ENCODE peak calls at places on chromosomes 16 and 17, in seven cellular contexts. S, Z, C, K, X, B and D are unnamed samples.
A peak's percentile ranks its signal among the peaks of the same experiment; 100 is the strongest.

GRCh38 chr16:55499951-55500350 is 8.9 kb upstream of the LPCAT2 start:
- DNase-seq in S (peak; percentile 41), Z (no peak), C (no peak), K (peak; percentile 22), X (no peak), B (no peak), D (peak; percentile 98)

GRCh38 chr17:82399030-82399429 is 19.1 kb upstream of the HEXD start:
- DNase-seq in S (no peak), Z (no peak), C (no peak), K (no peak), X (peak; percentile 97), B (no peak), D (peak; percentile 24)

GRCh38 chr17:44198721-44199552 is 747 bp downstream of the ATXN7L3 start:
- DNase-seq in S (no peak), Z (peak; percentile 95), C (no peak), K (peak; percentile 74), X (peak; percentile 97), B (no peak), D (peak; percentile 52)

GRCh38 chr17:47738178-47738577 is 5.1 kb downstream of the TBX21 start:
- DNase-seq in S (no peak), Z (no peak), C (no peak), K (no peak), X (no peak), B (no peak), D (no peak)

GRCh38 chr17:57954421-57955182 is 610 bp downstream of the CUEDC1 start:
- DNase-seq in S (no peak), Z (no peak), C (no peak), K (peak; percentile 73), X (peak; percentile 84), B (no peak), D (peak; percentile 34)

GRCh38 chr17:59764292-59764741 is 56.9 kb downstream of the VMP1 start:
- DNase-seq in S (no peak), Z (no peak), C (no peak), K (no peak), X (no peak), B (no peak), D (no peak)

GRCh38 chr17:77285594-77286390 is 145.0 kb downstream of the SEC14L1 start:
- DNase-seq in S (no peak), Z (no peak), C (no peak), K (no peak), X (peak; percentile 47), B (peak; percentile 70), D (no peak)

GRCh38 chr17:67476787-67477335 is 99.8 kb downstream of the PITPNC1 start:
- DNase-seq in S (no peak), Z (no peak), C (no peak), K (no peak), X (no peak), B (no peak), D (no peak)

GRCh38 chr17:36209575-36209974 is 1.3 kb upstream of the CCL4L2 start:
- DNase-seq in S (no peak), Z (no peak), C (no peak), K (no peak), X (no peak), B (no peak), D (no peak)

GRCh38 chr17:36203335-36203734 is 6.8 kb upstream of the CCL3L1 start:
- DNase-seq in S (no peak), Z (no peak), C (no peak), K (no peak), X (no peak), B (no peak), D (no peak)

GRCh38 chr17:36204724-36205500 is 6.0 kb upstream of the CCL4L2 start:
- DNase-seq in S (no peak), Z (no peak), C (no peak), K (peak; percentile 23), X (no peak), B (no peak), D (no peak)

DNA sequence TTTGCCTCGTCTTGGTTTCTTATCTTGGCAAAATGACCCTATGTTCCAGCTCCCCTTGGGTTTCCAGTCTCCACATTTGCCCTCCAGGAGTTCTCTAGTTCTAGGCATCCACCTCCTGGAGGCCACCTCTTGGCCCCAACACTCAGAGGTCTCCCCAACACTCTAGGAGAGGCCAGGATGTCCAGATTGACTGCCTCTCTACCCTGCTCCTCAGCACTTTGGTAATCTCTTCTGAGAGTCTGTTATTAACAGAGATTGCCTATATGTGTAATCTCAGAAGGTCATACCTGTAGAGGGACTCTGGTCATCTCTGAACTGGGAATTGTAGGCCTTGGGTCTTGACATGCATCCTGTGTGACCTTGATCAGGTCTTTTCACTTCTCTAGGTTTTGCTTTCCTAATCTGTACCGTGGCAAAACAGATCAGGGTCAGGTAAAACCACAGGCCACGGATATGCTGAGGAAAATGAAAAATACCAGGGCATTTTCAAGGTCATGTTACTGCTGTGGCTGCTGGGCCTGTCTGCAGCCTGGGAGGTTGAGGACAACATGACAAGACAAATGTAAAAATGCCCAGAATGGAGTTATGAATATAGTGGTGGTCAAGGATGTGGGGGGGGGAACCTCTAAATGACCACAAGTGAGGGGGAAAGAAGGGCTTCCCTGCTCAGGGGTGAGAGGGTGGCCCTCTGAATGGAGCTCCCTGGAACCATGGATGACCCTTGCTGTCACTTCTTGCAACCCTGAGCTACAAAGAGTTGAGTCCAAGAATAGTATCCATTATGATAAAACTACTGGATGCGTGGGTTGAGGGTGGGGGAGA is 5.0 kb upstream of the CCL4L2 start:
- DNase-seq in S (no peak), Z (no peak), C (no peak), K (peak; percentile 14), X (no peak), B (no peak), D (no peak)
- H3K9ac ChIP-seq in S (no peak overlapping the region), Z (no peak overlapping the region), C (no peak overlapping the region), K (no peak overlapping the region), X (no peak overlapping the region), B (no peak overlapping the region), D (no peak overlapping the region)

GRCh38 chr17:49730078-49730786 is 22.5 kb upstream of the SLC35B1 start:
- DNase-seq in S (no peak), Z (no peak), C (no peak), K (no peak), X (no peak), B (no peak), D (peak; percentile 64)

GRCh38 chr17:49729074-49729473 is 21.3 kb upstream of the SLC35B1 start:
- DNase-seq in S (no peak), Z (no peak), C (no peak), K (no peak), X (no peak), B (no peak), D (no peak)

GRCh38 chr17:49727353-49727752 is 19.6 kb upstream of the SLC35B1 start:
- DNase-seq in S (no peak), Z (no peak), C (no peak), K (no peak), X (no peak), B (no peak), D (no peak)

GRCh38 chr17:49728425-49728824 is 20.7 kb upstream of the SLC35B1 start:
- DNase-seq in S (no peak), Z (no peak), C (no peak), K (no peak), X (no peak), B (no peak), D (no peak)

DNA sequence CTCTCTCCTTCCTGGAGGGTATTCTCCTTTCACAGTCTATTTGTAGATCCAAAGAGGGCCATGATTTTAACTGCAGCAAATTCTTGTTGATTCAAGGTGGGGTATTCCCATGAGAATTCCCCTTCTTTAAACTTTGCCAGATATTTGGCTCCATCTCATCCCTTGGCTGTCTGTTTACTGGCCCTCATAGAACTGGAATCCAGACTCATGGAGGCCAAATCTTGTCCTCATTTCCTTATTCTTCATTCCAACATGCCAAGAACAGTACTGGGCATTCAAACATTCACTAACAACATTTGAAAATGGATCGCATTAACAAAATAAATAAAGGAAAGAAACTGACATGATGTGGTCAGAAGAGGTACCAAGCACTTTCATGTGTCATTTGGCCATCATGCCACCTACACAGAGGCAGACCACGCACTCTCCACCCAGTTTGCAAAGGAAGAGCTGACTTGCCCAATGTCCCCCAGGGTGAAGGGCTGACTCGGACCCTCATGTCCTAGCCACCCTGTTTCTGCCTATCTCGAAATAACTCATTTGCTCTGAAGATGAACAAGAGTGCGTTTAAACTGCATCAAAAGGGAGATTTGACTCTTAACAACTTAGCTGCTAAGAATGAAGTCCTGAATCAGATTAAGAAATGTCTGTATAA is 23.1 kb upstream of the SLC35B1 start:
- DNase-seq in S (no peak), Z (no peak), C (no peak), K (no peak), X (no peak), B (no peak), D (no peak)
- TF ChIP-seq MAX in S (no peak), Z (no peak), C (no peak), K (no peak), X (no peak), B (no peak), D (no peak)

GRCh38 chr17:8014558-8014850 is 12.1 kb downstream of the GUCY2D start:
- DNase-seq in S (no peak), Z (no peak), C (no peak), K (no peak), X (no peak), B (no peak), D (no peak)

GRCh38 chr17:8013731-8014557 is 11.5 kb downstream of the GUCY2D start:
- DNase-seq in S (no peak), Z (no peak), C (no peak), K (no peak), X (no peak), B (no peak), D (no peak)

GRCh38 chr17:8016632-8017424 is 14.4 kb downstream of the GUCY2D start:
- DNase-seq in S (no peak), Z (peak; percentile 54), C (no peak), K (peak; percentile 91), X (peak; percentile 82), B (no peak), D (peak; percentile 12)

GRCh38 chr17:8015957-8016631 is 13.7 kb downstream of the GUCY2D start:
- DNase-seq in S (no peak), Z (no peak), C (no peak), K (peak; percentile 83), X (peak; percentile 71), B (no peak), D (no peak)

DNA sequence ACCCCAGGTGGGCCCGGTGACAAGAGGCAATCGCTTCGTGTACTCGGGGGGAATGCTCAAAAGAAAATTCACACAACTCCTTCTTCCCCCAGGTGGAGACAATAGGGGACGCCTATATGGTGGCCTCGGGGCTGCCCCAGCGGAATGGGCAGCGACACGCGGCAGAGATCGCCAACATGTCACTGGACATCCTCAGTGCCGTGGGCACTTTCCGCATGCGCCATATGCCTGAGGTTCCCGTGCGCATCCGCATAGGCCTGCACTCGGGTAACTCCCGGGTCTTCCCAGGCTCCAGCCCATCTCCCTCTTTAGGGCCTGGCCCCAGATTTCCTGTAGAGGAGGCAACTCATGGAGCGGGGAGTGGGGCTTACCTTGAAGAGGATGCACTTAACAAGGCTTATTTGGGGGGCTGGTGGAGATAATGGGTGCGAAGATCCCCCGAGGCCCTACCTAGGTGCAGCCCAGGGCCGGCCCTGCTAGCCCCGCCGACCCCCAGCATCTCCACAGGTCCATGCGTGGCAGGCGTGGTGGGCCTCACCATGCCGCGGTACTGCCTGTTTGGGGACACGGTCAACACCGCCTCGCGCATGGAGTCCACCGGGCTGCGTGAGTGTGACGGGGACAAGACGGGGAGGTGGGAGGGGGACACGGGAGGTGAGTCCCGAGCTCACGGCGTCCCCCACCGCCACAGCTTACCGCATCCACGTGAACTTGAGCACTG is 13.0 kb downstream of the GUCY2D start:
- DNase-seq in S (no peak), Z (no peak), C (no peak), K (no peak), X (no peak), B (no peak), D (no peak)
- H3K9ac ChIP-seq in S (no peak overlapping the region), Z (no peak overlapping the region), C (no peak overlapping the region), K (no peak overlapping the region), X (no peak overlapping the region), B (no peak overlapping the region), D (no peak overlapping the region)

DNA sequence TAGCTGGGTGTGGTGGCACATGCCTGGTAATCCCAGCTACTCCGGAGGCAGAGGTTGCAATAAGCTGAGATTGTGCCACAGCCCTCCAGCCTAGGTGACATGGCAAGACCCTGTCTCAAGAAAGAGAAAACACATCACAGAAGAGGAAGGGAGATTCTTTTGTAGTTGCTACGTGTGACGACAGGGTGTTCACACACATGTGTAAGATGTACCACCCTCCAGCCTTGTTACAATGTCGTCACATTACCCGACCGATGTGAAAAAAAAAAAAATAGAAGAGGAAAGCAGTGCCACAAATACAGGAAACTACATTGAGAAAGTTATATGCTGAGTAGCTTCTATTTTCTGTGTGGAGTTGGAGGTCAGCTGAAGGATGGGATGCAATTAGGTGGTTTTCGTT is 56.0 kb downstream of the CLUH start:
- DNase-seq in S (no peak), Z (no peak), C (no peak), K (no peak), X (no peak), B (no peak), D (peak; percentile 5)
- TF ChIP-seq MAX in S (no peak), Z (no peak), C (no peak), K (no peak), X (no peak), B (no peak), D (no peak)